ENCODE peak calls at places on chromosome X, in four cellular contexts. One of them, this sample, is unnamed.
A peak's percentile ranks its signal among the peaks of the same experiment; 100 is the strongest.

GRCh38 chrX:152635941-152636340 is 1.8 kb upstream of the GABRQ start:
- DNase-seq in NCI-H82: peak; percentile 80
- DNase-seq in IMR-90: peak; percentile 50
- DNase-seq in cardiac fibroblast: peak; percentile 74
- DNase-seq in this sample: no peak

GRCh38 chrX:14607446-14607845 is 78.1 kb downstream of the GLRA2 start:
- DNase-seq in NCI-H82: no peak
- DNase-seq in cardiac fibroblast: no peak
- DNase-seq in IMR-90: no peak
- DNase-seq in this sample: no peak

GRCh38 chrX:21747523-21747922 is 10.4 kb downstream of the SMPX start:
- DNase-seq in IMR-90: no peak
- DNase-seq in cardiac fibroblast: peak; percentile 37
- DNase-seq in NCI-H82: no peak
- DNase-seq in this sample: no peak

GRCh38 chrX:150456466-150456865 is 93.3 kb downstream of the MAMLD1 start:
- DNase-seq in IMR-90: no peak
- DNase-seq in NCI-H82: no peak
- DNase-seq in cardiac fibroblast: no peak
- DNase-seq in this sample: no peak

GRCh38 chrX:148043456-148043855 is 62.3 kb downstream of the FMR1NB start:
- DNase-seq in IMR-90: peak; percentile 4
- DNase-seq in NCI-H82: no peak
- DNase-seq in cardiac fibroblast: peak; percentile 7
- DNase-seq in this sample: no peak

GRCh38 chrX:12770440-12770839 is 20.8 kb upstream of the PRPS2 start:
- DNase-seq in cardiac fibroblast: peak; percentile 40
- DNase-seq in NCI-H82: peak; percentile 45
- DNase-seq in IMR-90: peak; percentile 30
- DNase-seq in this sample: no peak

GRCh38 chrX:74514384-74514783 is 93.1 kb downstream of the SLC16A2 start:
- DNase-seq in NCI-H82: peak; percentile 6
- DNase-seq in cardiac fibroblast: peak; percentile 24
- DNase-seq in IMR-90: no peak
- DNase-seq in this sample: no peak

GRCh38 chrX:38754102-38754790 is 47.0 kb upstream of the MID1IP1 start:
- DNase-seq in NCI-H82: peak; percentile 68
- DNase-seq in cardiac fibroblast: peak; percentile 69
- DNase-seq in IMR-90: peak; percentile 58
- DNase-seq in this sample: no peak

GRCh38 chrX:136094962-136095361 is 52.4 kb upstream of the FHL1 start:
- DNase-seq in NCI-H82: no peak
- DNase-seq in cardiac fibroblast: no peak
- DNase-seq in IMR-90: peak; percentile 10
- DNase-seq in this sample: no peak

GRCh38 chrX:138669693-138670092 is 41.8 kb downstream of the FGF13 start:
- DNase-seq in cardiac fibroblast: no peak
- DNase-seq in NCI-H82: no peak
- DNase-seq in IMR-90: no peak
- DNase-seq in this sample: no peak

GRCh38 chrX:44580466-44580865 is 37.8 kb upstream of the FUNDC1 start:
- DNase-seq in cardiac fibroblast: peak; percentile 17
- DNase-seq in IMR-90: peak; percentile 81
- DNase-seq in NCI-H82: no peak
- DNase-seq in this sample: no peak

GRCh38 chrX:85993539-85994197 is 53.7 kb downstream of the CHM start:
- DNase-seq in IMR-90: peak; percentile 27
- DNase-seq in cardiac fibroblast: no peak
- DNase-seq in NCI-H82: peak; percentile 79
- DNase-seq in this sample: no peak

GRCh38 chrX:54029543-54030143 is 14.6 kb downstream of the PHF8 start:
- DNase-seq in cardiac fibroblast: no peak
- DNase-seq in IMR-90: no peak
- DNase-seq in NCI-H82: no peak
- DNase-seq in this sample: peak; percentile 80

GRCh38 chrX:21266949-21267348 is 107.3 kb upstream of the CNKSR2 start:
- DNase-seq in NCI-H82: no peak
- DNase-seq in IMR-90: no peak
- DNase-seq in cardiac fibroblast: no peak
- DNase-seq in this sample: no peak

GRCh38 chrX:100926453-100926852 is 2.3 kb downstream of the XKRX start:
- DNase-seq in NCI-H82: no peak
- DNase-seq in IMR-90: peak; percentile 18
- DNase-seq in cardiac fibroblast: no peak
- DNase-seq in this sample: no peak

GRCh38 chrX:130053236-130053635 is 57.1 kb downstream of the ELF4 start:
- DNase-seq in IMR-90: no peak
- DNase-seq in NCI-H82: peak; percentile 52
- DNase-seq in cardiac fibroblast: no peak
- DNase-seq in this sample: no peak

GRCh38 chrX:154655346-154655745 is 2.0 kb upstream of the CTAG2 start:
- DNase-seq in cardiac fibroblast: no peak
- DNase-seq in NCI-H82: no peak
- DNase-seq in IMR-90: no peak
- DNase-seq in this sample: no peak

GRCh38 chrX:133265331-133265730 is 47.2 kb upstream of the TFDP3 start:
- DNase-seq in NCI-H82: no peak
- DNase-seq in cardiac fibroblast: no peak
- DNase-seq in IMR-90: no peak
- DNase-seq in this sample: no peak

GRCh38 chrX:122591546-122591945 is 592.5 kb upstream of the GRIA3 start:
- DNase-seq in NCI-H82: no peak
- DNase-seq in cardiac fibroblast: no peak
- DNase-seq in IMR-90: no peak
- DNase-seq in this sample: no peak

GRCh38 chrX:48700246-48700645 is 3.7 kb downstream of the SUV39H1 start:
- DNase-seq in cardiac fibroblast: no peak
- DNase-seq in NCI-H82: no peak
- DNase-seq in IMR-90: no peak
- DNase-seq in this sample: no peak

GRCh38 chrX:118904664-118905063 is 69.8 kb upstream of the LONRF3 start:
- DNase-seq in cardiac fibroblast: no peak
- DNase-seq in IMR-90: no peak
- DNase-seq in NCI-H82: no peak
- DNase-seq in this sample: no peak

GRCh38 chrX:139382529-139382928 is 148.0 kb upstream of the F9 start:
- DNase-seq in cardiac fibroblast: no peak
- DNase-seq in NCI-H82: no peak
- DNase-seq in IMR-90: no peak
- DNase-seq in this sample: no peak

GRCh38 chrX:41332005-41332404 is 2.0 kb upstream of the DDX3X start:
- DNase-seq in NCI-H82: peak; percentile 40
- DNase-seq in cardiac fibroblast: no peak
- DNase-seq in IMR-90: no peak
- DNase-seq in this sample: no peak

GRCh38 chrX:136710324-136710951 is 62.5 kb downstream of the CD40LG start:
- DNase-seq in IMR-90: peak; percentile 63
- DNase-seq in NCI-H82: no peak
- DNase-seq in cardiac fibroblast: peak; percentile 17
- DNase-seq in this sample: no peak

GRCh38 chrX:43655151-43655676 is 885 bp upstream of the MAOA start:
- DNase-seq in cardiac fibroblast: peak; percentile 51
- DNase-seq in NCI-H82: peak; percentile 52
- DNase-seq in IMR-90: peak; percentile 3
- DNase-seq in this sample: peak; percentile 50

GRCh38 chrX:64975491-64975890 is 759 bp downstream of the ZC4H2 start:
- DNase-seq in NCI-H82: peak; percentile 72
- DNase-seq in cardiac fibroblast: peak; percentile 16
- DNase-seq in IMR-90: no peak
- DNase-seq in this sample: peak; percentile 28

GRCh38 chrX:20410540-20410939 is 143.8 kb upstream of the RPS6KA3 start:
- DNase-seq in cardiac fibroblast: no peak
- DNase-seq in NCI-H82: no peak
- DNase-seq in IMR-90: no peak
- DNase-seq in this sample: no peak

GRCh38 chrX:5681159-5681558 is 547.5 kb downstream of the NLGN4X start:
- DNase-seq in cardiac fibroblast: no peak
- DNase-seq in IMR-90: no peak
- DNase-seq in NCI-H82: peak; percentile 59
- DNase-seq in this sample: no peak

GRCh38 chrX:97876697-97877407 is 993.1 kb downstream of the RPA4 start:
- DNase-seq in cardiac fibroblast: no peak
- DNase-seq in NCI-H82: no peak
- DNase-seq in IMR-90: no peak
- DNase-seq in this sample: no peak

GRCh38 chrX:103656623-103657022 is 27.8 kb downstream of the TCEAL1 start:
- DNase-seq in NCI-H82: no peak
- DNase-seq in IMR-90: peak; percentile 83
- DNase-seq in cardiac fibroblast: no peak
- DNase-seq in this sample: no peak

GRCh38 chrX:68834371-68835103 is 5.7 kb downstream of the EFNB1 start:
- DNase-seq in IMR-90: no peak
- DNase-seq in cardiac fibroblast: no peak
- DNase-seq in NCI-H82: no peak
- DNase-seq in this sample: no peak

GRCh38 chrX:56107320-56107719 is 124.8 kb upstream of the KLF8 start:
- DNase-seq in NCI-H82: no peak
- DNase-seq in cardiac fibroblast: no peak
- DNase-seq in IMR-90: no peak
- DNase-seq in this sample: no peak

GRCh38 chrX:130212371-130212770 is 40.6 kb downstream of the RAB33A start:
- DNase-seq in NCI-H82: no peak
- DNase-seq in cardiac fibroblast: no peak
- DNase-seq in IMR-90: no peak
- DNase-seq in this sample: no peak

This sample was measured in stomach.